ENCODE peak calls at places on chromosomes 5 and 9, in six cellular contexts. One of them, this sample, is unnamed.

GRCh38 chr5:139649082-139649991 is 1.2 kb downstream of the CXXC5 start:
- ATAC-seq in K562: peak; percentile 17
- ATAC-seq in GM12878: peak; percentile 9
- ATAC-seq in HepG2: peak; percentile 4
- ATAC-seq in upper lobe of left lung: peak; percentile 2
- ATAC-seq in A549: peak; percentile 40
- ATAC-seq in this sample: no peak

GRCh38 chr5:171614511-171614910 is 171.1 kb upstream of the SMIM23 start:
- ATAC-seq in upper lobe of left lung: no peak
- ATAC-seq in HepG2: no peak
- ATAC-seq in GM12878: no peak
- ATAC-seq in K562: peak; percentile 23
- ATAC-seq in A549: no peak
- ATAC-seq in this sample: no peak

GRCh38 chr5:74786851-74787250 is 19.8 kb downstream of the NSA2 start:
- ATAC-seq in GM12878: no peak
- ATAC-seq in upper lobe of left lung: no peak
- ATAC-seq in K562: no peak
- ATAC-seq in HepG2: peak; percentile 44
- ATAC-seq in A549: no peak
- ATAC-seq in this sample: no peak

GRCh38 chr9:13810510-13810909 is 503.4 kb downstream of the NFIB start:
- ATAC-seq in K562: no peak
- ATAC-seq in A549: no peak
- ATAC-seq in GM12878: no peak
- ATAC-seq in upper lobe of left lung: peak; percentile 35
- ATAC-seq in HepG2: no peak
- ATAC-seq in this sample: no peak

GRCh38 chr5:13627673-13628454 is 316.6 kb downstream of the DNAH5 start:
- ATAC-seq in K562: no peak
- ATAC-seq in A549: no peak
- ATAC-seq in GM12878: no peak
- ATAC-seq in upper lobe of left lung: no peak
- ATAC-seq in HepG2: no peak
- ATAC-seq in this sample: no peak

GRCh38 chr9:113541019-113541900 is 77.7 kb downstream of the RGS3 start:
- ATAC-seq in HepG2: peak; percentile 51
- ATAC-seq in K562: peak; percentile 96
- ATAC-seq in A549: peak; percentile 91
- ATAC-seq in upper lobe of left lung: no peak
- ATAC-seq in GM12878: peak; percentile 65
- ATAC-seq in this sample: no peak

GRCh38 chr9:37520641-37521040 is 34.9 kb downstream of the POLR1E start:
- ATAC-seq in HepG2: no peak
- ATAC-seq in upper lobe of left lung: no peak
- ATAC-seq in A549: no peak
- ATAC-seq in GM12878: no peak
- ATAC-seq in K562: no peak
- ATAC-seq in this sample: no peak

GRCh38 chr5:119397518-119398380 is 41.9 kb downstream of the TNFAIP8 start:
- ATAC-seq in upper lobe of left lung: peak; percentile 64
- ATAC-seq in HepG2: no peak
- ATAC-seq in K562: no peak
- ATAC-seq in GM12878: peak; percentile 73
- ATAC-seq in A549: no peak
- ATAC-seq in this sample: no peak

GRCh38 chr9:38629511-38629910 is 9.1 kb upstream of the ANKRD18A start:
- ATAC-seq in upper lobe of left lung: no peak
- ATAC-seq in K562: no peak
- ATAC-seq in A549: no peak
- ATAC-seq in HepG2: no peak
- ATAC-seq in GM12878: no peak
- ATAC-seq in this sample: no peak

GRCh38 chr9:89729954-89730530 is 125.2 kb downstream of the GADD45G start:
- ATAC-seq in A549: no peak
- ATAC-seq in HepG2: no peak
- ATAC-seq in upper lobe of left lung: no peak
- ATAC-seq in GM12878: no peak
- ATAC-seq in K562: no peak
- ATAC-seq in this sample: no peak

GRCh38 chr5:14035859-14036440 is 91.5 kb upstream of the DNAH5 start:
- ATAC-seq in A549: peak; percentile 85
- ATAC-seq in K562: no peak
- ATAC-seq in HepG2: peak; percentile 33
- ATAC-seq in upper lobe of left lung: peak; percentile 86
- ATAC-seq in GM12878: peak; percentile 59
- ATAC-seq in this sample: peak; percentile 90

GRCh38 chr9:89839427-89839826 is 234.6 kb downstream of the GADD45G start:
- ATAC-seq in GM12878: no peak
- ATAC-seq in HepG2: no peak
- ATAC-seq in K562: no peak
- ATAC-seq in upper lobe of left lung: peak; percentile 37
- ATAC-seq in A549: no peak
- ATAC-seq in this sample: no peak

GRCh38 chr9:95268681-95269080 is 48.8 kb downstream of the FANCC start:
- ATAC-seq in HepG2: peak; percentile 74
- ATAC-seq in K562: peak; percentile 84
- ATAC-seq in GM12878: peak; percentile 68
- ATAC-seq in upper lobe of left lung: peak; percentile 45
- ATAC-seq in A549: peak; percentile 82
- ATAC-seq in this sample: peak; percentile 76

GRCh38 chr5:140312067-140312790 is 9.3 kb upstream of the PFDN1 start:
- ATAC-seq in upper lobe of left lung: peak; percentile 75
- ATAC-seq in HepG2: no peak
- ATAC-seq in K562: peak; percentile 18
- ATAC-seq in GM12878: no peak
- ATAC-seq in A549: peak; percentile 62
- ATAC-seq in this sample: peak; percentile 81

GRCh38 chr5:118236108-118236849 is 752.1 kb downstream of the DTWD2 start:
- ATAC-seq in GM12878: peak; percentile 55
- ATAC-seq in K562: no peak
- ATAC-seq in HepG2: no peak
- ATAC-seq in upper lobe of left lung: no peak
- ATAC-seq in A549: no peak
- ATAC-seq in this sample: no peak

GRCh38 chr9:129861447-129861827 is 26.2 kb downstream of the USP20 start:
- ATAC-seq in K562: no peak
- ATAC-seq in HepG2: no peak
- ATAC-seq in A549: no peak
- ATAC-seq in upper lobe of left lung: no peak
- ATAC-seq in GM12878: no peak
- ATAC-seq in this sample: no peak

GRCh38 chr5:108786806-108787483 is 39.2 kb downstream of the FER start:
- ATAC-seq in K562: no peak
- ATAC-seq in A549: peak; percentile 28
- ATAC-seq in GM12878: no peak
- ATAC-seq in HepG2: peak; percentile 28
- ATAC-seq in upper lobe of left lung: no peak
- ATAC-seq in this sample: no peak

GRCh38 chr5:122263352-122264030 is 48.5 kb upstream of the SNCAIP start:
- ATAC-seq in A549: peak; percentile 35
- ATAC-seq in HepG2: no peak
- ATAC-seq in K562: no peak
- ATAC-seq in upper lobe of left lung: no peak
- ATAC-seq in GM12878: no peak
- ATAC-seq in this sample: no peak

GRCh38 chr5:142834504-142834903 is 64.3 kb downstream of the ARHGAP26 start:
- ATAC-seq in K562: no peak
- ATAC-seq in upper lobe of left lung: no peak
- ATAC-seq in A549: no peak
- ATAC-seq in GM12878: no peak
- ATAC-seq in HepG2: peak; percentile 92
- ATAC-seq in this sample: no peak

GRCh38 chr5:1112596-1113331 is 901 bp upstream of the SLC12A7 start:
- ATAC-seq in HepG2: no peak
- ATAC-seq in GM12878: no peak
- ATAC-seq in upper lobe of left lung: no peak
- ATAC-seq in K562: no peak
- ATAC-seq in A549: no peak
- ATAC-seq in this sample: no peak

GRCh38 chr9:127778280-127779135 is at the start of gene SH2D3C:
- ATAC-seq in K562: peak; percentile 78
- ATAC-seq in GM12878: peak; percentile 63
- ATAC-seq in HepG2: peak; percentile 15
- ATAC-seq in upper lobe of left lung: peak; percentile 48
- ATAC-seq in A549: peak; percentile 10
- ATAC-seq in this sample: no peak

GRCh38 chr9:131982683-131983239 is 96.9 kb downstream of the MED27 start:
- ATAC-seq in upper lobe of left lung: no peak
- ATAC-seq in K562: no peak
- ATAC-seq in GM12878: peak; percentile 79
- ATAC-seq in A549: no peak
- ATAC-seq in HepG2: no peak
- ATAC-seq in this sample: no peak

GRCh38 chr9:78064075-78064474 is 32.5 kb upstream of the GNAQ start:
- ATAC-seq in upper lobe of left lung: no peak
- ATAC-seq in HepG2: no peak
- ATAC-seq in K562: no peak
- ATAC-seq in GM12878: no peak
- ATAC-seq in A549: no peak
- ATAC-seq in this sample: no peak

GRCh38 chr9:121447341-121447834 is 52.3 kb downstream of the GGTA1 start:
- ATAC-seq in K562: no peak
- ATAC-seq in A549: no peak
- ATAC-seq in GM12878: no peak
- ATAC-seq in upper lobe of left lung: no peak
- ATAC-seq in HepG2: no peak
- ATAC-seq in this sample: no peak

GRCh38 chr5:60887096-60887495 is 43.0 kb upstream of the ELOVL7 start:
- ATAC-seq in A549: no peak
- ATAC-seq in GM12878: no peak
- ATAC-seq in upper lobe of left lung: no peak
- ATAC-seq in K562: no peak
- ATAC-seq in HepG2: no peak
- ATAC-seq in this sample: no peak

GRCh38 chr5:123089971-123090640 is 1.1 kb downstream of the PRDM6 start:
- ATAC-seq in A549: peak; percentile 52
- ATAC-seq in HepG2: peak; percentile 52
- ATAC-seq in upper lobe of left lung: peak; percentile 76
- ATAC-seq in GM12878: peak; percentile 26
- ATAC-seq in K562: peak; percentile 84
- ATAC-seq in this sample: peak; percentile 58

GRCh38 chr5:179858586-179859427 is at the start of gene MRNIP:
- ATAC-seq in A549: peak; percentile 98
- ATAC-seq in HepG2: peak; percentile 96
- ATAC-seq in K562: peak; percentile 98
- ATAC-seq in GM12878: peak; percentile 98
- ATAC-seq in upper lobe of left lung: peak; percentile 100
- ATAC-seq in this sample: peak; percentile 99
- TF ChIP-seq EP300 in A549: no peak
- TF ChIP-seq EP300 in HepG2: no peak
- TF ChIP-seq EP300 in K562: no peak
- TF ChIP-seq EP300 in GM12878: peak; percentile 7
- TF ChIP-seq EP300 in upper lobe of left lung: peak; percentile 8
- TF ChIP-seq EP300 in this sample: no peak

DNA sequence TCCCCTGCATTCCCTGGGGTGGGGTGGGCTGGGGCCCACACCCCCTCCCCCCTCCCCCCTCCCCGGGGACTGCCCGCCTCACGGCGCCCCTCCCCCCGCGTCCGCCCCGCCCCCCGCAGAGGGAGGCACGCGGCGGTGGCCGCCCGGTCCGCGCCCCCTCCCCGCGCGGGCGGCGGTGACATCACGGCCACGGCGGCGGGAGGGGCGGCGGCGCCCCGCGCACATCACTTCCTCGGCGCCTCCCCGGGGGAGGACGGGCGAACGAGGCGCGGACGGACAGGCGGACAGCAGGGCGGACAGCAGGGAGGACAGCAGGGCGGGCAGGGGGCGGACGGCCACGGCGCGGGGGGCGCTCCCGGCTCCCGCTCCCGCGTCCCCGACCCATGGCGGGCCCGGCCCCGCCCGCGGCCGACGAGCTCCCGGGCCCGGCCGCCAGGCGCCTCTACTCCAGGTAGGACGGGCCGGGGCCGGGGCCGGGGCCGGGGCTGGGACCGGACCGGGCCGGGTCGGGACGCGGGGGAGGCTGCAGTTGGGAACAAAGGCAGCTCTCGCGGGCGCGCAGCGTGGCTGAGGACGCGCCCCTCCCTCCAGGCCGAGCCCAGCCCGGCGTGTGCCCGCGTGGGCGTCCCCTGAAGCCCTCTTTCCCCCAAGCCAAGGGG is at the start of gene GPSM1:
- ATAC-seq in upper lobe of left lung: peak; percentile 71
- ATAC-seq in HepG2: peak; percentile 6
- ATAC-seq in A549: peak; percentile 44
- ATAC-seq in K562: peak; percentile 73
- ATAC-seq in GM12878: no peak
- ATAC-seq in this sample: peak; percentile 76
- TF ChIP-seq EP300 in upper lobe of left lung: peak; percentile 18
- TF ChIP-seq EP300 in HepG2: no peak
- TF ChIP-seq EP300 in A549: no peak
- TF ChIP-seq EP300 in K562: no peak
- TF ChIP-seq EP300 in GM12878: no peak
- TF ChIP-seq EP300 in this sample: no peak

GRCh38 chr9:26296910-26297309 is 595.7 kb downstream of the CAAP1 start:
- ATAC-seq in upper lobe of left lung: no peak
- ATAC-seq in K562: no peak
- ATAC-seq in A549: no peak
- ATAC-seq in GM12878: no peak
- ATAC-seq in HepG2: no peak
- ATAC-seq in this sample: no peak

DNA sequence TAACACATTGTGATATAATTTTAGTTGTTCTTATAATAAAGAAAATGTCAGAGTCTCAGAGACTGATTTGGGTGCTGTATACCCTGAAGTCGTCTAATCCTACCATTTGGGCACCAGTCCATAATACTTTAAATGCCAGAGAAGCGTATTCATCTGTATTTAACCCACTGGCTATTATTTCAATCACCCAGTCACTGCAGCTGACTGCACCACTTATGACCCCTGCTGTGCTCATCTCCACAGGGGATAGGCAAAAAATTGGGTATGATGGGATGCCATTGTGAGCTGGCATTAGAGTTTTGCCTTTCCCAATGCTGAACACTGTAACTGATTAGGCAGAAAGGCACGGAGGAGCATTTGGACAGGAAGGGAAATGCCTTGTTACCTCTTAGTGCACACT is 599.7 kb downstream of the CAAP1 start:
- ATAC-seq in upper lobe of left lung: no peak
- ATAC-seq in K562: no peak
- ATAC-seq in HepG2: no peak
- ATAC-seq in GM12878: no peak
- ATAC-seq in A549: peak; percentile 82
- ATAC-seq in this sample: no peak
- TF ChIP-seq EP300 in upper lobe of left lung: no peak
- TF ChIP-seq EP300 in K562: no peak
- TF ChIP-seq EP300 in HepG2: no peak
- TF ChIP-seq EP300 in GM12878: no peak
- TF ChIP-seq EP300 in A549: peak; percentile 64
- TF ChIP-seq EP300 in this sample: no peak

DNA sequence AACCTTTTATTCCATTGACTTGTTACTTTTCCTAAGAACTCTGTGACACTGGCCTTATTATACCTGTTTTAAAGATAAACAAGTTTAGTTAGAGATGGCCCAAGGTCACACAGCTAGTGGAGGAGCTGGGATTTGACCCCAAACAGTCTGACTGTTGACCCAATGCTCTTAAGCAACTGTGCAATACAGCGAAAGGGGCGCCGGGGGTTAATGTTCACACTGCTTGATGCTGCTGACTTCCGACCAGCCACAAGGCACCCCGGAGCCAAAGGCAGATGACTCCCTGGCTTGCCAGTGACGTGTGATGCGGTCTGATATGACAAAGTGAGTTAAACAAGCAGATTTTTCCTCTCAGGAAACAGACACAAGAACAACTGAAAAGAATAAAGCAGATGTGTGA is 23.9 kb downstream of the PIK3R1 start:
- ATAC-seq in K562: peak; percentile 85
- ATAC-seq in upper lobe of left lung: peak; percentile 91
- ATAC-seq in GM12878: peak; percentile 94
- ATAC-seq in A549: no peak
- ATAC-seq in HepG2: peak; percentile 100
- ATAC-seq in this sample: peak; percentile 83
- TF ChIP-seq EP300 in K562: no peak
- TF ChIP-seq EP300 in upper lobe of left lung: no peak
- TF ChIP-seq EP300 in GM12878: no peak
- TF ChIP-seq EP300 in A549: no peak
- TF ChIP-seq EP300 in HepG2: no peak
- TF ChIP-seq EP300 in this sample: no peak

This sample was measured in gastroesophageal sphincter.